ENCODE peak calls at places on chromosomes 5 and 9, in six cellular contexts. M is Peyer's patch; D is sigmoid colon; F is effector memory CD4-positive, alpha-beta T cell; Y is fibroblast of mammary gland; Z is retinal pigment epithelial cell. R is an unnamed sample.

GRCh38 chr9:4671737-4672136 is 5.5 kb upstream of the SPATA6L start:
- DNase-seq in D (no peak), Z (no peak), F (no peak), Y (no peak), M (no peak), R (no peak)

GRCh38 chr5:39758426-39758825 is 333.6 kb upstream of the DAB2 start:
- DNase-seq in Y (no peak), D (no peak), Z (no peak), M (no peak), F (no peak), R (no peak)

GRCh38 chr5:132054031-132054696 is 6.3 kb upstream of the IL3 start:
- DNase-seq in Y (no peak), D (no peak), F (no peak), M (peak; percentile 33), Z (no peak), R (no peak)

GRCh38 chr5:153831976-153832375 is 206.7 kb downstream of the FAM114A2 start:
- DNase-seq in Z (no peak), Y (peak; percentile 58), M (no peak), F (no peak), D (no peak), R (no peak)

GRCh38 chr9:4243113-4243512 is 56.8 kb downstream of the GLIS3 start:
- DNase-seq in F (no peak), Y (no peak), D (no peak), Z (no peak), M (no peak), R (no peak)

GRCh38 chr9:88661759-88662158 is 126.8 kb downstream of the NXNL2 start:
- DNase-seq in D (no peak), M (no peak), Z (no peak), F (no peak), Y (peak; percentile 47), R (no peak)

GRCh38 chr9:134840511-134840910 is 40.1 kb upstream of the FCN2 start:
- DNase-seq in D (no peak), M (no peak), Z (no peak), F (no peak), Y (no peak), R (no peak)

GRCh38 chr9:95249986-95250385 is 67.5 kb downstream of the FANCC start:
- DNase-seq in Z (no peak), F (no peak), D (no peak), Y (no peak), M (no peak), R (no peak)

GRCh38 chr9:81517954-81518353 is 171.4 kb downstream of the TLE1 start:
- DNase-seq in Z (no peak), F (no peak), D (no peak), M (no peak), Y (no peak), R (no peak)

GRCh38 chr9:91421022-91421765 is 2.4 kb downstream of the NFIL3 start:
- DNase-seq in M (no peak), Y (peak; percentile 39), D (peak; percentile 77), Z (no peak), F (no peak), R (no peak)

GRCh38 chr5:175479125-175479881 is 943 bp downstream of the SFXN1 start:
- DNase-seq in D (no peak), M (peak; percentile 77), Y (no peak), Z (no peak), F (no peak), R (no peak)

GRCh38 chr9:133226219-133227171 is 17.4 kb upstream of the OBP2B start:
- DNase-seq in Y (no peak), F (no peak), D (peak; percentile 48), Z (no peak), M (no peak), R (no peak)

GRCh38 chr9:104992696-104993095 is 64.7 kb upstream of the ABCA1 start:
- DNase-seq in F (no peak), Z (no peak), Y (peak; percentile 53), M (no peak), D (no peak), R (no peak)

GRCh38 chr9:134585746-134586706 is 55.6 kb upstream of the COL5A1 start:
- DNase-seq in Z (no peak), Y (peak; percentile 49), M (peak; percentile 33), F (no peak), D (no peak), R (no peak)

GRCh38 chr5:11584008-11584407 is 320.2 kb downstream of the CTNND2 start:
- DNase-seq in D (no peak), M (no peak), F (no peak), Y (peak; percentile 56), Z (no peak), R (no peak)

GRCh38 chr5:96863949-96864649 is 12.2 kb upstream of the ERAP2 start:
- DNase-seq in D (no peak), M (no peak), F (no peak), Z (no peak), Y (no peak), R (no peak)

GRCh38 chr5:146027746-146028145 is 77.6 kb downstream of the PLAC8L1 start:
- DNase-seq in F (no peak), M (peak; percentile 84), Y (no peak), D (no peak), Z (peak; percentile 41), R (peak; percentile 78)

GRCh38 chr5:42953061-42953460 is 87.1 kb downstream of the ANXA2R start:
- DNase-seq in M (no peak), D (no peak), Y (no peak), Z (no peak), F (no peak), R (no peak)

GRCh38 chr9:33320568-33321261 is 30.4 kb downstream of the NFX1 start:
- DNase-seq in Z (peak; percentile 88), D (no peak), F (no peak), Y (peak; percentile 96), M (no peak), R (peak; percentile 65)

GRCh38 chr9:136901516-136902258 is 15.4 kb downstream of the TRAF2 start:
- DNase-seq in Y (peak; percentile 41), F (peak; percentile 66), D (no peak), Z (no peak), M (peak; percentile 84), R (peak; percentile 75)
- H3K4me3 ChIP-seq in Y (no peak overlapping the region), F (peak overlapping the region; percentile 30), D (peak overlapping the region; percentile 13), Z (no peak overlapping the region), M (peak overlapping the region; percentile 20), R (peak overlapping the region; percentile 38)

GRCh38 chr9:100452894-100453293 is 20.1 kb upstream of the TMEFF1 start:
- DNase-seq in M (no peak), Y (no peak), Z (no peak), F (no peak), D (no peak), R (no peak)
- H3K4me3 ChIP-seq in M (no peak overlapping the region), Y (no peak overlapping the region), Z (no peak overlapping the region), F (no peak overlapping the region), D (no peak overlapping the region), R (no peak overlapping the region)

DNA sequence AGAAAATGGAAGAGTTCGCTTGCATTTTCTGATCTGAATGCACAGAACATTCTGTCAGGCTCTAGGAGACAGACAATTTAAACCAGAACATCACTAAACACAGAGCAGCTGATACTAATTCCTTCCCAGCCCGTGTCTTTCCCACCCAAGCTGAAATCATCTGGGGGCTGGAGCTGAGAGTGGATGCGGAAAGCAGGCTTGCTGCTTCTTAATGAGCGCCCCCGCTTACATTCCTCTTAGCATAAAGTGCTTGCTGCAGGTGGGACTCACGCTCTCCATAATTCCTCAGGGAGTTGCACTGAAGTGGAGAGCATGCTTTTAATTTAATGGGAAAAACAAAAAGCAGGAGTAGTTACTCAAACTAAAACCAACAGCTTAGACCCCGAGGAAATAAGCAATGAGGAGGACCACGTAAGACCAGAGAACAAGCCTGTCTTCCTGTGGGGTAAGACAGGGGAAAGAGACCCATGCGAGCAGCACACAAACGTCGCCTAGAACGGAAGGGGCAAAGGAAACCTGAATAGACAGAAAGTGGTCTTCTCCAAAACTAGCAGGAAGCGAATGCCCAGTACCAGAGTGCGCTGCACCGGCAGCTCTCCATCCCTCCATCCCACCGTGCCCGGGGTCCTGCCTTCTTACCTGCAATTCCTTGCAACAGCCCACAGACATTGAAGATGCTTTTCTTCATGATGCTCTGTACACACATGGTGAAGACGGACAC is 139.3 kb downstream of the LHFPL2 start:
- DNase-seq in M (peak; percentile 40), Z (no peak), D (no peak), F (no peak), Y (no peak), R (no peak)
- H3K4me3 ChIP-seq in M (peak overlapping the region; percentile 38), Z (no peak overlapping the region), D (peak overlapping the region; percentile 49), F (peak overlapping the region; percentile 65), Y (no peak overlapping the region), R (no peak overlapping the region)

GRCh38 chr9:113464672-113465271 is 1.2 kb downstream of the RGS3 start:
- DNase-seq in D (peak; percentile 24), F (no peak), M (no peak), Y (no peak), Z (no peak), R (no peak)
- H3K4me3 ChIP-seq in D (peak overlapping the region; percentile 60), F (no peak overlapping the region), M (no peak overlapping the region), Y (no peak overlapping the region), Z (peak overlapping the region; percentile 69), R (peak overlapping the region; percentile 79)

DNA sequence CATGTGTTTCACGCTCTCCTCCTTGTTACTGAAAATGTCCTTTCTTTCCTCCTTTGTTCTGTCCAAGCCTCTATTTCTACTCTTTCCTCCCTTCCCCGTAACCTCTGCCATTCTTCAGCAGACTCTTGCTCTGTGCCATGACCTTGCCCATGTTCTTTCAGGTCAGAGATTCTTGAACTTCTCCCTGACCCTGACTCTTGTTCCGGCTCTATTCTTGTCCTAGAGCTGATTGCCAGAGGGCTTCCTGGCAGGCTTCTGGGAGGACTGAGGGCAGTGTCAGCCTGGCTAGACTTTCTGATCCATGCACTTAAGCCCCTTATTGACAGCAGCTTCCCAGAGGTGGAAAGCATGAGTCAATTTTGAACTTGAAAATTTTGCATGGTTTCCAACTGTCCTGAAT is 174.2 kb downstream of the TMEM161B start:
- DNase-seq in F (no peak), Z (no peak), D (no peak), Y (no peak), M (no peak), R (no peak)
- H3K4me3 ChIP-seq in F (no peak overlapping the region), Z (no peak overlapping the region), D (no peak overlapping the region), Y (no peak overlapping the region), M (no peak overlapping the region), R (no peak overlapping the region)

DNA sequence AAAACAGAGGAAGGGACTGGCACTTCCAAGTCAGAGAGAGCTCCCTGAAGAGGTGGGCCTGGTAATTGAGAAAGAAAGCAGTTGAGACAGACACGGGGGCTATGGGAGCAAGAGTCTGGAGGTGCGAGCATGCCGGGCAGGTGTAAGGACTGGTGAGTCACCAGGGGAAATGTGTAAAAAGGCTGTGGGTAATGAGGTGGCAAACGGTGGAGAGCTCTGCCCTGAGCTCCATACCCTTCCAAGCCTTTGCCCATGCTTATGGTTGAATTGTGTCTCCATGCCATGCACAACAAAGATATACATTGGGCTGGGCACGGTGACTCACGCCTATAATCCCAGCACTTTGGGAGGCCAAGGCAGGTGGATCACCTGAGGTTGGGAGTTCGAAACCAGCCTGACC is 18.0 kb upstream of the JADE2 start:
- DNase-seq in M (peak; percentile 62), F (no peak), Z (no peak), D (no peak), Y (no peak), R (no peak)
- H3K4me3 ChIP-seq in M (no peak overlapping the region), F (no peak overlapping the region), Z (no peak overlapping the region), D (no peak overlapping the region), Y (no peak overlapping the region), R (peak overlapping the region; percentile 60)

R was measured in epithelial cell of proximal tubule.